ENCODE peak calls at places on chromosomes 11 and 22, in six cellular contexts. E is H9; F is fibroblast of pulmonary artery; D is brain microvascular endothelial cell; B is fibroblast of mammary gland; M is CD4-positive, alpha-beta T cell. R is an unnamed sample.

GRCh38 chr11:43381802-43382201 is 23.1 kb downstream of the TTC17 start:
- DNase-seq in E (no peak), F (no peak), D (no peak), B (no peak), M (no peak), R (no peak)

GRCh38 chr11:129895126-129896041 is at the start of gene NFRKB:
- DNase-seq in E (peak; percentile 95), F (peak; percentile 62), D (peak; percentile 59), B (peak; percentile 47), M (peak; percentile 89), R (peak; percentile 92)

GRCh38 chr11:60127311-60127811 is 38.9 kb downstream of the MS4A2 start:
- DNase-seq in E (no peak), F (no peak), D (no peak), B (no peak), M (no peak), R (no peak)

GRCh38 chr11:20632169-20632532 is 32.7 kb downstream of the SLC6A5 start:
- DNase-seq in E (no peak), F (no peak), D (no peak), B (no peak), M (no peak), R (no peak)

GRCh38 chr11:2586091-2586792 is 113.6 kb downstream of the KCNQ1OT1 start:
- DNase-seq in E (peak; percentile 14), F (no peak), D (no peak), B (no peak), M (no peak), R (peak; percentile 12)

GRCh38 chr11:32137263-32137662 is 46.4 kb downstream of the RCN1 start:
- DNase-seq in E (no peak), F (peak; percentile 99), D (peak; percentile 91), B (peak; percentile 97), M (no peak), R (no peak)

GRCh38 chr22:17808688-17809403 is 34.6 kb upstream of the BID start:
- DNase-seq in E (peak; percentile 78), F (peak; percentile 23), D (peak; percentile 44), B (no peak), M (no peak), R (no peak)

GRCh38 chr11:7673724-7674434 is 579 bp upstream of the CYB5R2 start:
- DNase-seq in E (peak; percentile 87), F (no peak), D (no peak), B (peak; percentile 40), M (no peak), R (no peak)

GRCh38 chr11:533586-534196 is 1.7 kb downstream of the HRAS start:
- DNase-seq in E (no peak), F (no peak), D (no peak), B (no peak), M (no peak), R (no peak)

GRCh38 chr11:86514453-86514852 is 139.8 kb downstream of the CCDC81 start:
- DNase-seq in E (no peak), F (no peak), D (no peak), B (no peak), M (no peak), R (no peak)

GRCh38 chr11:102292951-102293350 is 24.3 kb upstream of the BIRC3 start:
- DNase-seq in E (no peak), F (no peak), D (no peak), B (no peak), M (no peak), R (no peak)

GRCh38 chr22:44455963-44456358 is 42.1 kb downstream of the RTL6 start:
- DNase-seq in E (no peak), F (no peak), D (no peak), B (no peak), M (no peak), R (no peak)

GRCh38 chr11:1196516-1197391 is 26.1 kb upstream of the MUC5B start:
- DNase-seq in E (peak; percentile 20), F (no peak), D (no peak), B (no peak), M (no peak), R (no peak)

GRCh38 chr22:20807315-20807752 is 33.4 kb downstream of the SERPIND1 start:
- DNase-seq in E (no peak), F (peak; percentile 85), D (peak; percentile 81), B (peak; percentile 96), M (no peak), R (no peak)

DNA sequence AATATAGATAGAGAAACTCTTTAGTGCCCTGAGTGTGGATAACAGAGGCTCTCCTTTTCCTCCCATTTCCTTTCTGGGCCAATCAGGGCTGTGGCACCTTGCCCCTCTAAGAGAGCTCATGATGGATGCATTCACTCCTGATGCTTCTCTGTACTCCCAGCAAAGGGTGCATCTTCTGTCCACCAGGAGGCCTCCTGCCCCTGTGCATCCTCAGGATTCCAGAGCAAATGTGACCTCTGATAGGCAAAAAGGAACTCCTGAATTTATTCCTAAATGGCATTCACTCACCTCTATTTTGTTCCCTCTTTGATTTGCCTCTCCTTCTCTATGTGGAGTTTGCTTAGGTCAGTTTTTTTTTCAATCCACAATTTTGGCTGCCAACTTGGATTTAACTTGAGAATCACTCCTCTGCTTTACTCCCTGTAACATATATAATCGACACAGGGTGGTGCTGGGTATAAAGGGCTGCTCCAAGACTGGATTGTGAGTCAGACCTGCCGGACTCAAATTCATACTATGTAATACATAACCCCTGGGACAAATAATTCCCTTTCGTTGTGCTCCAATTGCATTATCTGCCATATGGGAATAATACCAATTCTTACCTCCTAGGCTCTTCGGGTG is 1.1 kb upstream of the MRGPRX4 start:
- DNase-seq in E (peak; percentile 56), F (peak; percentile 26), D (peak; percentile 12), B (peak; percentile 16), M (no peak), R (no peak)
- TF ChIP-seq CTCF in E (peak; percentile 85), F (peak; percentile 59), D (peak; percentile 74), B (peak; percentile 62), M (no peak), R (no peak)

GRCh38 chr11:37858398-37858797 is 1260.4 kb upstream of the RAG2 start:
- DNase-seq in E (no peak), F (peak; percentile 8), D (no peak), B (no peak), M (no peak), R (no peak)
- TF ChIP-seq CTCF in E (peak; percentile 53), F (peak; percentile 18), D (peak; percentile 8), B (peak; percentile 10), M (no peak), R (no peak)

GRCh38 chr11:65390099-65390941 is 3.9 kb downstream of the FRMD8 start:
- DNase-seq in E (no peak), F (peak; percentile 48), D (no peak), B (no peak), M (no peak), R (no peak)
- TF ChIP-seq CTCF in E (no peak), F (no peak), D (no peak), B (no peak), M (no peak), R (no peak)

GRCh38 chr11:14114786-14115185 is 152.3 kb downstream of the SPON1 start:
- DNase-seq in E (no peak), F (no peak), D (no peak), B (no peak), M (no peak), R (no peak)

GRCh38 chr11:14110629-14111028 is 148.1 kb downstream of the SPON1 start:
- DNase-seq in E (no peak), F (no peak), D (no peak), B (no peak), M (no peak), R (no peak)

GRCh38 chr11:14114269-14114668 is 151.7 kb downstream of the SPON1 start:
- DNase-seq in E (no peak), F (no peak), D (no peak), B (no peak), M (no peak), R (no peak)

GRCh38 chr11:14109742-14110141 is 147.2 kb downstream of the SPON1 start:
- DNase-seq in E (no peak), F (no peak), D (no peak), B (no peak), M (no peak), R (no peak)

GRCh38 chr11:14112721-14113120 is 150.2 kb downstream of the SPON1 start:
- DNase-seq in E (no peak), F (no peak), D (no peak), B (no peak), M (no peak), R (no peak)
- TF ChIP-seq CTCF in E (no peak), F (no peak), D (no peak), B (no peak), M (no peak), R (no peak)

GRCh38 chr11:120682026-120682649 is 170.6 kb downstream of the GRIK4 start:
- DNase-seq in E (peak; percentile 83), F (no peak), D (no peak), B (no peak), M (no peak), R (no peak)
- TF ChIP-seq CTCF in E (no peak), F (no peak), D (no peak), B (no peak), M (no peak), R (no peak)

GRCh38 chr11:68854273-68854958 is 12.7 kb upstream of the CPT1A start:
- DNase-seq in E (no peak), F (no peak), D (no peak), B (no peak), M (no peak), R (no peak)

GRCh38 chr11:68852628-68853027 is 10.9 kb upstream of the CPT1A start:
- DNase-seq in E (no peak), F (no peak), D (no peak), B (no peak), M (no peak), R (no peak)

GRCh38 chr11:68859123-68859522 is 17.4 kb upstream of the CPT1A start:
- DNase-seq in E (no peak), F (no peak), D (no peak), B (peak; percentile 37), M (no peak), R (no peak)

GRCh38 chr11:68855205-68855978 is 13.7 kb upstream of the CPT1A start:
- DNase-seq in E (peak; percentile 72), F (peak; percentile 63), D (no peak), B (peak; percentile 22), M (peak; percentile 28), R (peak; percentile 24)

DNA sequence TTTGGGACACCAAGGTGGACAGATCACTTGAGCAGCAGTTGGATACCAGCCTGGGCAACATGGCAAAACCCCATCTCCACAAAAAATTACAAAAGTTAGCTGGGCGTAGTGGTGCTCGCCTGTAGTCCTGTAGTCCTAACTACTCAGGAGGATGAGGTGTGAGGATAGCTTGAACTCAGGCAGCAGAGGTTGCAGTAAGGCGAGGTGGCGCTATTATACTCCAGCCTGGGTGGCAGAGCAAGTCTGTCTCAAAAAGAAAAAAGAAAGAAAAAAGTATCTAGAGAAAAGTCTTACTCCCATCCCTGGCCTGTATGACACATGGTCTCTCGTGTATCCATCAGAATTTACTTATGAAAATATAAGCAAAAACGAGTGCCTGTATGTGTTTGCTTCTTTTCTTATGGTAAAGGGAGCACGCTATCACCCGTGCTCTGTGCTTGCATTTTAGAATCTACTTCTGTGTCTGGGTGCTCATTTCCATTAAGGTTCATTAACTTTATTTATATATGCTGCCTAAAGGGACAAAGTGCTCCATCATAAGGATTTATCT is 15.4 kb upstream of the CPT1A start:
- DNase-seq in E (no peak), F (no peak), D (no peak), B (no peak), M (no peak), R (no peak)
- TF ChIP-seq CTCF in E (peak; percentile 25), F (no peak), D (no peak), B (no peak), M (no peak), R (no peak)